ENCODE peak calls at places on chromosomes 4 and X, in four cellular contexts. I, B, D and E are unnamed samples.
A peak's percentile ranks its signal among the peaks of the same experiment; 100 is the strongest.

GRCh38 chr4:152591361-152591760 is 55.5 kb upstream of the FBXW7 start:
- DNase-seq in I (peak; percentile 63), B (peak; percentile 61), D (peak; percentile 21), E (no peak)

GRCh38 chr4:38091636-38092035 is 131.4 kb downstream of the PTTG2 start:
- DNase-seq in I (no peak), B (no peak), D (no peak), E (no peak)

GRCh38 chr4:159547645-159548308 is 444.9 kb downstream of the RAPGEF2 start:
- DNase-seq in I (no peak), B (no peak), D (no peak), E (no peak)

GRCh38 chr4:163755013-163755412 is 260.5 kb downstream of the TMA16 start:
- DNase-seq in I (no peak), B (no peak), D (no peak), E (no peak)

GRCh38 chr4:60897415-60897814 is 302.7 kb upstream of the ADGRL3 start:
- DNase-seq in I (no peak), B (no peak), D (no peak), E (no peak)

GRCh38 chr4:137545461-137545861 is 13.2 kb upstream of the PCDH18 start:
- DNase-seq in I (no peak), B (no peak), D (peak; percentile 52), E (peak; percentile 48)

GRCh38 chr4:8775121-8775520 is 96.5 kb downstream of the HMX1 start:
- DNase-seq in I (no peak), B (no peak), D (no peak), E (no peak)

GRCh38 chr4:8594097-8595038 is 1.8 kb downstream of the CPZ start:
- DNase-seq in I (peak; percentile 47), B (peak; percentile 58), D (peak; percentile 79), E (peak; percentile 75)

GRCh38 chr4:53474178-53474577 is 96.7 kb downstream of the FIP1L1 start:
- DNase-seq in I (no peak), B (no peak), D (no peak), E (no peak)

GRCh38 chrX:82230013-82230412 is 1028.1 kb downstream of the SH3BGRL start:
- DNase-seq in I (no peak), B (no peak), D (no peak), E (no peak)

GRCh38 chr4:87838207-87838606 is 5.4 kb downstream of the MEPE start:
- DNase-seq in I (no peak), B (no peak), D (no peak), E (no peak)

GRCh38 chr4:20528508-20528907 is 171.8 kb upstream of the PACRGL start:
- DNase-seq in I (no peak), B (no peak), D (no peak), E (no peak)

GRCh38 chrX:12007881-12008280 is 130.4 kb upstream of the FRMPD4 start:
- DNase-seq in I (no peak), B (no peak), D (no peak), E (no peak)

GRCh38 chr4:84319124-84319523 is 180.0 kb downstream of the NKX6-1 start:
- DNase-seq in I (no peak), B (no peak), D (peak; percentile 59), E (no peak)

GRCh38 chr4:5460106-5460801 is 248.1 kb downstream of the EVC2 start:
- DNase-seq in I (no peak), B (no peak), D (no peak), E (no peak)

GRCh38 chr4:52142816-52143215 is 91.7 kb downstream of the SPATA18 start:
- DNase-seq in I (no peak), B (no peak), D (no peak), E (no peak)

GRCh38 chrX:8366491-8366890 is 98.1 kb upstream of the VCX3B start:
- DNase-seq in I (no peak), B (no peak), D (no peak), E (no peak)

DNA sequence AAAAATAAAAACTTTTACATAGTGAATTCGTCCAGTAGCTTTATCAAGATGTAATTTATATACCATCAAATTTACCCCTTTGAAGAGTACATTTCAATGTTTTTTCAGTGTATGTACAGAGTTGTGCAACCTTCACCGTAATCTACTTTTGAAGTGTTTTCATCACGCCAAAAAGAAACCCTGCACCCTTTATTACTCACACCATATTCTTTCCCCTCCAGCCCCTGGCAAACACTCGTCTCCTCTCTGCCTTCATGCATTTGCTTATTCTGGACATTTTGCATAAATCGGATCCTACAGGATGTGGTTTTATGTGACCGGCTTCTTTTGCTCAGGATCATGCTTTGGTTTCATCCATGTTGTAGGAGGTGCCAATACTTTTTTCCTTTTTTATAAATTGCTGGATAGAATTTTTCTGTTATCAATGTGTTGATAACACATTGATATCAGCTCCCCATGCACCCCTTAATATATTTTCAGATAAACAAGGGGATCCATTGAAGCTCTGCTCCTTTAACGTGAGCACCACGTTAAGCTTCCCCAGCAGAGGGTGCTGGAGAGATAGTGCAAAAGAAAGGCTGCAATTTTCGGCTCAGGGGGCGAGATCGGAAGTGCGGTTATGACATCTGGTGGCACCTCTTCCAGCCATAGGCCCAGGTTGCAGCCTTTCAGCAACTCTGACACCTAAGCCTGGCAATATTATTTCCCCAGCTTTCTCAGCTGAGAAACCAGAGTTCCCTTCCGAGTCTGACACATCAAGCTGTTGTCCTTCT is 100.1 kb upstream of the VCX3B start:
- DNase-seq in I (no peak), B (peak; percentile 37), D (no peak), E (no peak)
- TF ChIP-seq CTCF in I (peak; percentile 5), B (no peak), D (peak; percentile 13), E (no peak)

DNA sequence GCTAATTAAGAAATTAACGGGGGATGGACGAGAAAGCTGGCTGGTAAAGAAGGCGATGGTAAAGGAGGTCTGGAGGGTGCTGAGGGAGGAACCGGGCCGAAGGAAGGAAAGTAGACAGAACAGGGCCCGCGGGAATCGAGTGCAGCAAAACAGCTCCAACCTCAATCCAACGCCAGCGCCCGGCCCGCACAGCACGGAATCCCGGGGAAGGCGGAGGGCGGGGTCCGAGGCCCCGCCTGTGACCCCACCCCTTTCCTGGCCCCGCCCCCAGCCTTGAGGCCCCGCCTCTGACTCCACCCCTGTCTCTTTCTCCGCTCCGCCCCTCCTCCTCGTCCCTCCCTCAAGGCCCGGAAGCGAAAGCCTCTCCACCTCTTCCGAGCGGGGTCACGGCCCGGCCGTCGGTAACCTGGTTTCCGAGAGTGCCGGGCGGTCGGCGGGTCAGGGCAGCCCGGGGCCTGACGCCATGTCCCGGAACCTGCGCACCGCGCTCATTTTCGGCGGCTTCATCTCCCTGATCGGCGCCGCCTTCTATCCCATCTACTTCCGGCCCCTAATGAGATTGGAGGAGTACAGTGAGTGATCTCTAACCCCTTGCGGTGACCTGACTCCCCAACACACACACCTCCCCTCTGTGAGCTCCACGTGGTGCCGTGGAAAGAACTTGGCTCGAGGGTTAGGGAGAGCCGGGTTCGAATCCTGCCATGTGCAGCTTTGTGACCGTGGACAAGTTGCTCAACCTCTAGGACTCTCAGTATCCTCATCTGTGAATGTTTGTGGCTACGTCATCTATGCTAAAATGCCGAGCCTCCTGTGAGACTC is at the start of gene SMIM20:
- DNase-seq in I (peak; percentile 94), B (peak; percentile 92), D (peak; percentile 86), E (peak; percentile 92)
- TF ChIP-seq POLR2A in I (peak; percentile 79), B (no peak), D (peak; percentile 67), E (peak; percentile 59)

GRCh38 chr4:55545133-55545532 is 1.6 kb downstream of the CLOCK start:
- DNase-seq in I (no peak), B (no peak), D (no peak), E (no peak)
- H3K4me3 ChIP-seq in I (peak overlapping the region; percentile 94), B (peak overlapping the region; percentile 96), D (peak overlapping the region; percentile 99), E (peak overlapping the region; percentile 80)

GRCh38 chr4:110508827-110509446 is 33.0 kb downstream of the ENPEP start:
- DNase-seq in I (no peak), B (no peak), D (no peak), E (no peak)
- TF ChIP-seq CTCF in I (peak; percentile 23), B (no peak), D (no peak), E (peak; percentile 42)

DNA sequence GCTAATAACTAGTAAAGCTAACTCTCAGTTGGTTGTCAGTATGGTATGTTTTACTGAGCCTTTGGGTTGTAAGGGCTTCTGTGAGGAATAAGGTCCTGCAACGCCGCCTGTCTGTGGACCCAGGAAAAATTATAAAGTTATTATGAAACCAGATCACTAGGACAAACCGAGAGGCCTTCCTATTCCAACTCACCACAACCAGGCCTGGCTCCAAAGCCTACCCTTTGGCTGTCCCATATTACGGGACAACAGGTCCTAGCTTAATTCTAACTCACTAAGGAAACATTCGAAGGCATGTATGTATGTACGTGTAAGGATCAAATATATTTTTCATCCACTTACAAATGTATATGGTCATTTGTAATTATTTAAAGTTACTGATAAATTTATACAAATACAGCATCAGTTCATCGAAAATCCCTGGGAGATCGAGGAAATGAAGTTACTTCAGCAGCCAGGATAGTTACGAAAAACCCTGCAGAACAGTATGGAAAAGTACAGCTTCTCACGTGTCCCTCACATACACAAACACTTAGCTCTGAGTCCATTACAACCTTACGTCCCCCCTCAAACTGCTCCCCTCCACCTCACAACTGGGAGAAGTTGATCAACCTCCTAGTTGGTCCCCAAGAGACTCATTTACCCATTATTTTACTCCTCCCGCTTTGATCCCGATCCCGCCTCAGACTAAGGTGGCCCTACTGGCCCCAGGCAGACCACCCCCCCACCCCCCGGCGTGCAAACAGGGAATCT is 1.2 kb downstream of the ANKRD17 start:
- DNase-seq in I (peak; percentile 85), B (peak; percentile 80), D (peak; percentile 93), E (peak; percentile 64)
- TF ChIP-seq POLR2A in I (peak; percentile 29), B (no peak), D (no peak), E (no peak)

DNA sequence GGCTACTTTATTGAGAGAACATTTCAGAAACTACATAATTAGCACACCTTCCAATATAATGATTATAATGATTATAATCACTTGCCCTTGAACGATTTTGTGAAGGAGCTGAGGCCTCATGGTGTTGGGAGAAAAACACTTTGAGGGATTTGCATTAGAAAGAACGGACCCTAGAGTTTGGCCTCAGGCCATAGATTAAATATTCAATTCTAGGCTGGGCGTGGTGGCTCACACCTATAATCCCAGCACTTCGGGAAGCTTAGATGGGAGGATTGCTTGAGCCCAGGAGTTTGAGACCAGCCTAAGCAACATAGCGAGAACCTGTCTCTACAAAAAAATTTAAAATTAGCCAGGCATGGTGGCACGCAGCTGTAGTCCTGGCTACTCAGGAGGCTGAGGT is 12.9 kb upstream of the PRKG2 start:
- DNase-seq in I (no peak), B (no peak), D (no peak), E (no peak)
- H3K4me3 ChIP-seq in I (no peak overlapping the region), B (no peak overlapping the region), D (no peak overlapping the region), E (no peak overlapping the region)

DNA sequence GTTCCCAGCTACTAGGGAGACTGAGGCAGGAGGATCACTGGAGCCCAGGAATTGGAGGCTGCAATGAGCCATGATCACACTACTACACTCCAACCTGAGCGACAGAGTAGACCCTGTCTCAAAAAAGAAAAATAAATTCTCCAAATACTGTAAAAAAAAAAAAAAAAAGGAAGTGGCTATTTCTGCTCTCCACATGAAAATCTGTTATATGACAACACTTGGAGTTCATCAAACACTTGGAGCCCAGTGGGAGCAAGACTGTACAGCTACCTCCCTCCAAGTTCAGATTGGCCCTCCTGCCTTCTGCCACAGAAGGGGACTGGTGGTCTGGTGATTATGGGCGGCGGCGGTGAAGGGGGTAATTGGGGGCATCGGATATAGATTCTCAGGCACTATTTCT is 9.0 kb upstream of the CLDN34 start:
- DNase-seq in I (no peak), B (no peak), D (no peak), E (no peak)
- TF ChIP-seq CTCF in I (no peak), B (no peak), D (no peak), E (no peak)